ENCODE peak calls at places on chromosome 6, in four cellular contexts. One of them, this sample, is unnamed.

GRCh38 chr6:109458774-109459531 is 3.4 kb upstream of the MICAL1 start:
- DNase-seq in CD4-positive, alpha-beta memory T cell: peak
- DNase-seq in choroid plexus epithelial cell: no peak
- DNase-seq in lower lobe of right lung: no peak
- DNase-seq in this sample: no peak

GRCh38 chr6:132931937-132932336 is 117.6 kb downstream of the RPS12 start:
- DNase-seq in CD4-positive, alpha-beta memory T cell: no peak
- DNase-seq in choroid plexus epithelial cell: peak
- DNase-seq in lower lobe of right lung: no peak
- DNase-seq in this sample: no peak

GRCh38 chr6:89118931-89119330 is 1.1 kb upstream of the SRSF12 start:
- DNase-seq in CD4-positive, alpha-beta memory T cell: no peak
- DNase-seq in choroid plexus epithelial cell: no peak
- DNase-seq in lower lobe of right lung: no peak
- DNase-seq in this sample: no peak

GRCh38 chr6:20447157-20447556 is 45.5 kb downstream of the E2F3 start:
- DNase-seq in CD4-positive, alpha-beta memory T cell: no peak
- DNase-seq in choroid plexus epithelial cell: peak
- DNase-seq in lower lobe of right lung: no peak
- DNase-seq in this sample: no peak

GRCh38 chr6:125910518-125910917 is 46.1 kb upstream of the HINT3 start:
- DNase-seq in CD4-positive, alpha-beta memory T cell: no peak
- DNase-seq in choroid plexus epithelial cell: peak
- DNase-seq in lower lobe of right lung: no peak
- DNase-seq in this sample: no peak

GRCh38 chr6:136738178-136739057 is 53.9 kb downstream of the MAP3K5 start:
- DNase-seq in CD4-positive, alpha-beta memory T cell: no peak
- DNase-seq in choroid plexus epithelial cell: peak
- DNase-seq in lower lobe of right lung: no peak
- DNase-seq in this sample: no peak

GRCh38 chr6:18330548-18331066 is 56.5 kb upstream of the RNF144B start:
- DNase-seq in CD4-positive, alpha-beta memory T cell: no peak
- DNase-seq in choroid plexus epithelial cell: peak
- DNase-seq in lower lobe of right lung: no peak
- DNase-seq in this sample: no peak

GRCh38 chr6:3269412-3269975 is 10.7 kb downstream of the PSMG4 start:
- DNase-seq in CD4-positive, alpha-beta memory T cell: no peak
- DNase-seq in choroid plexus epithelial cell: no peak
- DNase-seq in lower lobe of right lung: no peak
- DNase-seq in this sample: no peak

GRCh38 chr6:42498473-42499128 is 46.9 kb upstream of the TRERF1 start:
- DNase-seq in CD4-positive, alpha-beta memory T cell: no peak
- DNase-seq in choroid plexus epithelial cell: no peak
- DNase-seq in lower lobe of right lung: peak
- DNase-seq in this sample: no peak

GRCh38 chr6:36350082-36350481 is 13.4 kb upstream of the BNIP5 start:
- DNase-seq in CD4-positive, alpha-beta memory T cell: no peak
- DNase-seq in choroid plexus epithelial cell: no peak
- DNase-seq in lower lobe of right lung: no peak
- DNase-seq in this sample: no peak

GRCh38 chr6:90288404-90288803 is 8.2 kb downstream of the BACH2 start:
- DNase-seq in CD4-positive, alpha-beta memory T cell: no peak
- DNase-seq in choroid plexus epithelial cell: peak
- DNase-seq in lower lobe of right lung: no peak
- DNase-seq in this sample: no peak

GRCh38 chr6:119957195-119957594 is 607.6 kb upstream of the MAN1A1 start:
- DNase-seq in CD4-positive, alpha-beta memory T cell: no peak
- DNase-seq in choroid plexus epithelial cell: no peak
- DNase-seq in lower lobe of right lung: no peak
- DNase-seq in this sample: no peak

GRCh38 chr6:34248198-34248726 is 544 bp downstream of the SMIM29 start:
- DNase-seq in CD4-positive, alpha-beta memory T cell: peak
- DNase-seq in choroid plexus epithelial cell: peak
- DNase-seq in lower lobe of right lung: peak
- DNase-seq in this sample: peak

GRCh38 chr6:167330745-167331144 is 5.9 kb downstream of the TTLL2 start:
- DNase-seq in CD4-positive, alpha-beta memory T cell: no peak
- DNase-seq in choroid plexus epithelial cell: no peak
- DNase-seq in lower lobe of right lung: no peak
- DNase-seq in this sample: no peak

GRCh38 chr6:9657994-9658393 is 756.9 kb downstream of the TFAP2A start:
- DNase-seq in CD4-positive, alpha-beta memory T cell: no peak
- DNase-seq in choroid plexus epithelial cell: peak
- DNase-seq in lower lobe of right lung: no peak
- DNase-seq in this sample: no peak

GRCh38 chr6:2110504-2110903 is 134.9 kb downstream of the GMDS start:
- DNase-seq in CD4-positive, alpha-beta memory T cell: no peak
- DNase-seq in choroid plexus epithelial cell: peak
- DNase-seq in lower lobe of right lung: no peak
- DNase-seq in this sample: no peak

GRCh38 chr6:67369679-67370078 is 1265.4 kb upstream of the ADGRB3 start:
- DNase-seq in CD4-positive, alpha-beta memory T cell: no peak
- DNase-seq in choroid plexus epithelial cell: no peak
- DNase-seq in lower lobe of right lung: no peak
- DNase-seq in this sample: no peak

GRCh38 chr6:139133272-139133671 is 1.6 kb upstream of the HECA start:
- DNase-seq in CD4-positive, alpha-beta memory T cell: no peak
- DNase-seq in choroid plexus epithelial cell: no peak
- DNase-seq in lower lobe of right lung: no peak
- DNase-seq in this sample: no peak

GRCh38 chr6:92849636-92850035 is 569.7 kb downstream of the EPHA7 start:
- DNase-seq in CD4-positive, alpha-beta memory T cell: no peak
- DNase-seq in choroid plexus epithelial cell: no peak
- DNase-seq in lower lobe of right lung: no peak
- DNase-seq in this sample: no peak

GRCh38 chr6:142030115-142030619 is 102.6 kb upstream of the GJE1 start:
- DNase-seq in CD4-positive, alpha-beta memory T cell: no peak
- DNase-seq in choroid plexus epithelial cell: peak
- DNase-seq in lower lobe of right lung: no peak
- DNase-seq in this sample: no peak

GRCh38 chr6:30614044-30614842 is 2.8 kb downstream of the PPP1R10 start:
- DNase-seq in CD4-positive, alpha-beta memory T cell: no peak
- DNase-seq in choroid plexus epithelial cell: peak
- DNase-seq in lower lobe of right lung: no peak
- DNase-seq in this sample: no peak
- H3K4me3 ChIP-seq in CD4-positive, alpha-beta memory T cell: peak
- H3K4me3 ChIP-seq in choroid plexus epithelial cell: peak
- H3K4me3 ChIP-seq in lower lobe of right lung: peak
- H3K4me3 ChIP-seq in this sample: peak

GRCh38 chr6:15506066-15506465 is 156.8 kb downstream of the DTNBP1 start:
- DNase-seq in CD4-positive, alpha-beta memory T cell: no peak
- DNase-seq in choroid plexus epithelial cell: no peak
- DNase-seq in lower lobe of right lung: no peak
- DNase-seq in this sample: no peak

GRCh38 chr6:15504581-15505350 is 158.1 kb downstream of the DTNBP1 start:
- DNase-seq in CD4-positive, alpha-beta memory T cell: no peak
- DNase-seq in choroid plexus epithelial cell: peak
- DNase-seq in lower lobe of right lung: no peak
- DNase-seq in this sample: no peak

GRCh38 chr6:15504040-15504491 is 158.8 kb downstream of the DTNBP1 start:
- DNase-seq in CD4-positive, alpha-beta memory T cell: no peak
- DNase-seq in choroid plexus epithelial cell: peak
- DNase-seq in lower lobe of right lung: no peak
- DNase-seq in this sample: no peak

GRCh38 chr6:15507221-15507620 is 155.6 kb downstream of the DTNBP1 start:
- DNase-seq in CD4-positive, alpha-beta memory T cell: no peak
- DNase-seq in choroid plexus epithelial cell: no peak
- DNase-seq in lower lobe of right lung: no peak
- DNase-seq in this sample: no peak

DNA sequence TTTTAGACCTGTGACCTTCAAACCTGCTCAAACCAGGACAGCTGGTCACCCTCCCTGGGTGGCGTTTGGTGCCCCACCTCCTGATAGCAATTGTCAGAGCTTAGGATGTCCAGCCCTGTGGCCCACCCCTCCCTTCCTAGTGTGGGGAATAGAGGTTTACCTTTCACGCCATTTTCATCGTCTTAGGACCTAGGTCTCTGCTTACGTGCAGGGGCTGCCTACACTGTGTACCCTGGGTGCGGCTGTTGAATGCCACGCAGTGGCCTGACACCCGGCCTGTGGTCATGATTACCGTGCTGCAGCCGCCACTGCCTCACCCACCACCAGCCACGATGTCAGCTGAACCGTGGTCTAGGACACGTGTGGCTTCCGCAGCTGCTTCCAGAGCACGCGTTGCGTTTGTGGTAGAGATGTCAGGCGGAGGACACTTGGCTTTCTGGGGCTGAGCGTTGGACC is 157.3 kb downstream of the DTNBP1 start:
- DNase-seq in CD4-positive, alpha-beta memory T cell: no peak
- DNase-seq in choroid plexus epithelial cell: no peak
- DNase-seq in lower lobe of right lung: no peak
- DNase-seq in this sample: no peak
- H3K4me3 ChIP-seq in CD4-positive, alpha-beta memory T cell: no peak
- H3K4me3 ChIP-seq in choroid plexus epithelial cell: peak
- H3K4me3 ChIP-seq in lower lobe of right lung: peak
- H3K4me3 ChIP-seq in this sample: no peak

DNA sequence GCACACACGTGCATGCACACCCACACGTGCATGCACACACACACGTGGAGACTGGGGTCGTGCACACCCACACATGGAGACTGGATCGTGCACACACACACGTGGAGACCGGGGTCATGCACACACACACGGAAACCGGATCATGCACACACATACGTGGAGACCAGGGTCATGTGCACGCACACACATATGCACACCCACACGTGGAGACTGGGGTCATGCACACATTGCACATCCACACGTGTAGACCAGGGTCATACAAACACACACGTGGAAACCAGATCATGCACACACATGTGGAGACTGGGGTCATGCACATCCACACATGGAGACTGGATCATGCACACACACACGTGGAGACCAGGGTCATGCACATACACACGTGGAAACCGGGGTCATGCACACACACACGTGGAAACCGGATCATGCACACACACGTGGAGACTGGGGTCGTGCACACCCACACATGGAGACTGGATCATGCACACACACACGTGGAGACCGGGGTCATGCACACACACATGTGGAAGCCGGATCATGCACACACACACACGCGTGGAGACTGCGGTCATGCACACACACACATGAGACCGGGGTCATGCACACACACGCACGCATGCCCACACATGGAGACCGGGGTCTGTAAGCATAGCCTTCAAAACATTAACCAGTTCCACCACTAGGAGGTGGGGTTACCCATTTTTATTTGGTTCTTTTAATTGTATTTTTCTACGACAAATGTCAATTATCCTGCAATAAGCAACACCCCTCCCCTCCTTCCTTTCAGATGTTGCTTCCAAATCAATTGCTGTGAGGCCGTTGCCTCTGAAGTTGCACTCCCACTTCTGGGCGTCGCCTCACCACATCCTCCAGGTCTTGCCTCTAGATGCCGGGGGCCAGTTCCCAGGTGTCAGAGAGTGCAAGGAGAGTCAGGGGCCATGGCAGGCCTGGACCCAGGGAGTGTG is 95.8 kb downstream of the TMEM242 start:
- DNase-seq in CD4-positive, alpha-beta memory T cell: peak
- DNase-seq in choroid plexus epithelial cell: peak
- DNase-seq in lower lobe of right lung: no peak
- DNase-seq in this sample: peak
- H3K4me3 ChIP-seq in CD4-positive, alpha-beta memory T cell: no peak
- H3K4me3 ChIP-seq in choroid plexus epithelial cell: no peak
- H3K4me3 ChIP-seq in lower lobe of right lung: no peak
- H3K4me3 ChIP-seq in this sample: no peak

GRCh38 chr6:31497595-31498476 is at the start of gene MICB:
- DNase-seq in CD4-positive, alpha-beta memory T cell: peak
- DNase-seq in choroid plexus epithelial cell: peak
- DNase-seq in lower lobe of right lung: peak
- DNase-seq in this sample: peak

GRCh38 chr6:31493875-31494694 is 3.9 kb upstream of the MICB start:
- DNase-seq in CD4-positive, alpha-beta memory T cell: peak
- DNase-seq in choroid plexus epithelial cell: peak
- DNase-seq in lower lobe of right lung: peak
- DNase-seq in this sample: peak

GRCh38 chr6:31495580-31495979 is 2.4 kb upstream of the MICB start:
- DNase-seq in CD4-positive, alpha-beta memory T cell: no peak
- DNase-seq in choroid plexus epithelial cell: peak
- DNase-seq in lower lobe of right lung: no peak
- DNase-seq in this sample: no peak

DNA sequence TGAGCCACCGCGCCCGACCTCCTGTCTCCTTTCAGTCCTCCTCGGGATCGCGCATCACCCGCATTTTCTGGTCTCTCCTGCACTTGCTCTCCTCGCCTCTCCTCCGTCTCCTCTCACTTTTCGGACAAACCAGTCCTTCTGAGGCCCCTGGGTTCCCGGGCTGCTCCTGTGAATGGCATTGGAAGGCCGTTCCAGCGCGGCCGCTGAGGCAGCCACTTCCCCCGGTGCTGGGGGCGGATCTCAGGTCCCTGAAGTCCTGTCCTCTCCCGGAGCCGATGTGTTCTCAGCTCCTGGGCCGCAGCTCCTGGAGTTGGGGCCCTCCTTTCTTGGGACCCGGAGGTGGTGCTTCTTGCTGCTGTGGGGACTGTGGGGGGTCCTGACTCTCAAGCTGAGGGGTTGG is 803 bp downstream of the MICB start:
- DNase-seq in CD4-positive, alpha-beta memory T cell: no peak
- DNase-seq in choroid plexus epithelial cell: no peak
- DNase-seq in lower lobe of right lung: no peak
- DNase-seq in this sample: no peak
- H3K4me3 ChIP-seq in CD4-positive, alpha-beta memory T cell: no peak
- H3K4me3 ChIP-seq in choroid plexus epithelial cell: peak
- H3K4me3 ChIP-seq in lower lobe of right lung: peak
- H3K4me3 ChIP-seq in this sample: no peak